ENCODE peak calls at places on chromosomes 16 and 17, in four cellular contexts. H is dorsolateral prefrontal cortex, I is EL, G is tibial nerve. A is an unnamed sample.
A peak's percentile ranks its signal among the peaks of the same experiment; 100 is the strongest.

GRCh38 chr16:20611350-20611902 is 35.3 kb upstream of the ACSM2B start:
- DNase-seq in H (peak; percentile 54), I (no peak), G (no peak), A (no peak)

GRCh38 chr17:6070280-6070894 is at the start of gene WSCD1:
- DNase-seq in H (peak; percentile 24), I (no peak), G (no peak), A (peak; percentile 56)

GRCh38 chr17:32445075-32445427 is 741 bp downstream of the PSMD11 start:
- DNase-seq in H (peak; percentile 37), I (peak; percentile 77), G (no peak), A (peak; percentile 79)

GRCh38 chr17:7011942-7012254 is 526 bp upstream of the RNASEK start:
- DNase-seq in H (no peak), I (no peak), G (no peak), A (no peak)

GRCh38 chr16:23842137-23842600 is 6.4 kb downstream of the PRKCB start:
- DNase-seq in H (no peak), I (no peak), G (no peak), A (no peak)

GRCh38 chr17:81523139-81524062 is 4.8 kb upstream of the FSCN2 start:
- DNase-seq in H (peak; percentile 76), I (no peak), G (no peak), A (peak; percentile 48)

GRCh38 chr16:56116577-56116964 is 74.7 kb upstream of the GNAO1 start:
- DNase-seq in H (no peak), I (no peak), G (no peak), A (no peak)

GRCh38 chr17:51200295-51200694 is 34.1 kb downstream of the NME2 start:
- DNase-seq in H (no peak), I (no peak), G (no peak), A (no peak)

GRCh38 chr17:74212913-74213791 is at the start of gene TTYH2:
- DNase-seq in H (peak; percentile 86), I (peak; percentile 90), G (peak; percentile 85), A (peak; percentile 66)